ENCODE peak calls at places on chromosomes 11 and 22, in four cellular contexts. T is fibroblast of lung, M is neural progenitor cell, Z is A549. N is an unnamed sample.

GRCh38 chr11:89516496-89516895 is 25.3 kb upstream of the NOX4 start:
- DNase-seq in Z (no peak), M (no peak), T (no peak), N (no peak)

GRCh38 chr11:72338741-72339140 is 94.8 kb upstream of the PHOX2A start:
- DNase-seq in T (peak; percentile 3), M (no peak), Z (no peak), N (no peak)

GRCh38 chr22:19442166-19442565 is 5.3 kb downstream of the C22orf39 start:
- DNase-seq in Z (no peak), M (no peak), T (no peak), N (no peak)

GRCh38 chr11:116792869-116793475 is 1.3 kb upstream of the APOA5 start:
- DNase-seq in M (no peak), Z (no peak), T (no peak), N (no peak)

GRCh38 chr11:35393093-35393492 is 26.3 kb downstream of the SLC1A2 start:
- DNase-seq in Z (no peak), M (peak; percentile 65), T (no peak), N (peak; percentile 29)

GRCh38 chr11:10125522-10126133 is 168.4 kb downstream of the SBF2 start:
- DNase-seq in M (no peak), T (no peak), Z (no peak), N (no peak)

GRCh38 chr11:23688835-23689234 is 808.0 kb upstream of the LUZP2 start:
- DNase-seq in M (no peak), T (peak; percentile 26), Z (no peak), N (no peak)

GRCh38 chr11:353315-353857 is 15.9 kb upstream of the B4GALNT4 start:
- DNase-seq in Z (no peak), M (no peak), T (peak; percentile 86), N (no peak)

GRCh38 chr11:110491577-110492352 is 62.0 kb downstream of the FDX1 start:
- DNase-seq in Z (no peak), T (no peak), M (no peak), N (no peak)

GRCh38 chr11:117058761-117059233 is 39.4 kb downstream of the SIK3 start:
- DNase-seq in M (peak; percentile 54), T (peak; percentile 82), Z (no peak), N (peak; percentile 42)

GRCh38 chr11:86940122-86940777 is 14.9 kb downstream of the FZD4 start:
- DNase-seq in Z (no peak), T (peak; percentile 74), M (no peak), N (no peak)

GRCh38 chr11:29656557-29656956 is 360.3 kb downstream of the KCNA4 start:
- DNase-seq in Z (no peak), T (no peak), M (no peak), N (no peak)

GRCh38 chr11:75635009-75635909 is 33.6 kb downstream of the MAP6 start:
- DNase-seq in T (peak; percentile 72), Z (no peak), M (peak; percentile 14), N (no peak)

GRCh38 chr11:69799582-69799981 is 19.6 kb downstream of the FGF3 start:
- DNase-seq in T (peak; percentile 22), M (peak; percentile 37), Z (peak; percentile 45), N (peak; percentile 66)

GRCh38 chr11:69799097-69799496 is 20.1 kb downstream of the FGF3 start:
- DNase-seq in T (no peak), Z (no peak), M (no peak), N (no peak)

GRCh38 chr11:69796063-69796462 is 20.9 kb upstream of the FGF4 start:
- DNase-seq in T (no peak), M (no peak), Z (no peak), N (no peak)

GRCh38 chr11:69797737-69798528 is 21.3 kb downstream of the FGF3 start:
- DNase-seq in Z (no peak), M (no peak), T (no peak), N (no peak)

DNA sequence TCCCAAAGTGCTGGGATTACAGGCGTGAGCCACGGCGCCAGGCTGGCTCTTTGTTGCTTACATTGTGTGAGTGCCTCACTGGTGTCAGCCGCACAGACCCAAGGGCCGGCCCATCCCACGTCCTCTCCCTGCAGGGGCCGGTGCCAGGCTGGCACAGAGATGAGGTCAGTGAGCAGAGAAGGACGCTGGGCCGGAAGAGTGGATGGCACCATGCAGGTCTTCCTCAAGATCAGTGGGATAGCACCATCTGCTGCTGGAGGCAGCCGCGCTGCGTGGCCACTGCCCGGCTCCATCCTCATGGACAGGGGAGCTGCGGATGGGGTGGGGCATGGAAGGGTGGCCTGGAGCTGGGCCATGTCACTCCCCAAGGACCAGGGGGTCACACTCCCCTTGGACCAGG is 22.0 kb upstream of the FGF4 start:
- DNase-seq in T (no peak), Z (no peak), M (no peak), N (no peak)
- TF ChIP-seq CTCF in T (no peak), Z (no peak), M (peak; percentile 16), N (no peak)

DNA sequence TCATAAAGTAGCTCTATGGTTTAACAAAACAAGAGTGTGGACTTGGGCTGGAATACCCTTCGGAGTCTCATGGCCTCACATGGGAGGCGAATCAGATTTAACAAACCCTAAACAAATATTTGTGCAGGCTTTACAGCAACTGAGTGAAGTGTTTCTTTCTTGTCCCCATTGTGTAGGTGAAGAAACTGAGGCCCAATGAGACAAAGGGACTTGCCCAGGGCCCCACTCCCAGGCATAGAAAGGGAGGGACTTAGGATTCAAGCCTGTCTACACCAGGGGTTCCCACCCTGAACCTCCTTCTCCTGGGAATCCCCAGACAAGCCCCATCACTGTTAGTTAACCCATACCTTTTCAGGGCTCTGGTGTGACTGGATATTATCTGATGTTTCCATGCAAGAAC is 55.1 kb upstream of the CRYBB3 start:
- DNase-seq in M (no peak), Z (no peak), T (no peak), N (no peak)
- H3K4me3 ChIP-seq in M (no peak overlapping the region), Z (no peak overlapping the region), T (no peak overlapping the region), N (no peak overlapping the region)

DNA sequence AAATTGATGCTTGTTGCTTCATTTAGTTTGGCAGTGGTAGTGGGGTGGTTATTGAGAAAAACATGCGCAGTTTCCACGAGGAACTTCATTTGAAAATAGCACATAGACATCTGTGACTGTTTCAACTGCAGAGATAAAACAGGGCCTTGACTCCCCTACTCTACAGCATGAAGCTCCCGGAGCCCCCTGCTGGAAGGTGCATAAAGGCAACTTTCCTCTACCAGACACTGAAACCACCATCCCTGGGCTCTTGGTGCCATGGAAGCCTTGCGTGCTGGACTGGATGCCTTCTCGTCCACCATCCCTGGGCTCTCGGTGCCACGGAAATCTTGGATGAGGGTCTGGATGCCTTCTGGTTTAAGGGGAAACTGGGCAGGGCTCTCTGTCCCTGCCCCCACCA is 195.8 kb downstream of the CSNK2A3 start:
- DNase-seq in M (peak; percentile 73), Z (peak; percentile 41), T (peak; percentile 22), N (peak; percentile 36)
- TF ChIP-seq CTCF in M (peak; percentile 55), Z (peak; percentile 7), T (peak; percentile 59), N (peak; percentile 54)

DNA sequence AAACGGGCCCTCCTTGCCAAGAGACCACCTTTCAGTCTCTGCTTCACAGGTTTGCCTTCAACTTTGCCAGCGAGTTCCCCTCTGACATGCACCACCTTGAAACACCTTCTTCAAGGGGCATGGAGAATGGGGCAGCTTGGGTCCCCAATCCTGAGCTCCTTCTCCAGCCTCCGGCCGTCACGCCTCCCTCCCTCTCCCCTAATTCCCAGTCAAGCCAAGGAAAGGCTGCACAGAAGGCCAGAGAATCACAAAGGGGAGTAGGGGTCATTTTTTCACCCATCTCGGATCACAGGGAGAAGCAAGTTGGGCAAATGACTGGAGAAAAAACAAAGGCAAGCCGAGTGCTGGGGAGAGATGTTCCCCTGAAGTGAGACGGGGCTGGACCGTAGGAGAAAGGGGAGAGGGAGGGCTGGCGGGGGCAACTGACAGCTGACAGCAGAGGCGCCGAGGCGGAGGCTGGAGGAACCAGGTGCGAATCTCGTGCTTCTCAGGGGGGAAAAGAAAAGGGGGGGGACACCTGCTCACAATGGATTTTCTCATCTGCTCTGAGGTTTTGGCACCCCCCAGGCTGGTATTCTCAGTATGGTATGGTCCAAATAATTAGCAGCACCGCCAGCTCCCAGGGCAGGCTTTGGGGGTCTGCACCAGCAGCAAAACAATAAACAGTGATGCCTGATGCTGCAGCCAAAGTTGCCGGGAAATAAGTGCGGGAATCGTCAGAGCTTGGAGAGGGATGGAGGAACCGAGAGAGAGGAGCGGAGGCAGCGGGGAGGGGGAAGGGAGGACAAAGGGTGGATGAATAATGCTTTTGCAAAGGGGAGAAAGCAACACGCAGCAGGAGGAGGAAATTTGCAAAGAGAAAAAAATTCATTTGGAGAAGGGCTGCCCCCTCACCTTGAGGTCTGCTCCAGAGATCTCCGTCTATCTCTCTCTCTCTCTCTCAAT is 649 bp downstream of the YPEL4 start:
- DNase-seq in Z (no peak), M (peak; percentile 73), T (no peak), N (no peak)
- H3K4me3 ChIP-seq in Z (peak overlapping the region; percentile 35), M (peak overlapping the region; percentile 45), T (peak overlapping the region; percentile 25), N (no peak overlapping the region)

DNA sequence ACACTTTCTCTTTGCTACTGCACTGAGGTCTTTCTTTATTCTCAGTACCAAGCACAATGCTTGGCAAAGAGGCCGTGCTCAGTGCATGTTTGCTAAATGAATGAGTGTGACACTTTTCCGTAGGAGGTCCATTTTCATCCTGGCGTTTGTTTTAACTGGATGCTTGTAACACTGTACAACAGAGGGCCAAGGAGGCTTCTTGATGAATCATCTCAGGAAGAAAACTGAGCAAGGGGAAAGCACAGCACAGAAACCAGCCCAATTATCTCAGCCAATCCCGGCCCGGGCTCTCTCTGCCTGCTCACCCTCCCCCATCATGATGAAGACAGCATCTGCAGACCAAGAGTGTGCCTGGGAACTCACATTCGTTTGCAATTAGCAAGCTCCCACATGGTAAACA is 570.3 kb downstream of the OPCML start:
- DNase-seq in M (no peak), T (peak; percentile 30), Z (no peak), N (no peak)
- TF ChIP-seq CTCF in M (no peak), T (no peak), Z (no peak), N (no peak)

GRCh38 chr11:4190098-4190497 is 95.5 kb downstream of the RRM1 start:
- DNase-seq in Z (no peak), M (no peak), T (no peak), N (no peak)
- H3K4me3 ChIP-seq in Z (no peak overlapping the region), M (no peak overlapping the region), T (no peak overlapping the region), N (no peak overlapping the region)

GRCh38 chr11:67371199-67371548 is 2.2 kb downstream of the CLCF1 start:
- DNase-seq in M (no peak), T (no peak), Z (no peak), N (no peak)

GRCh38 chr11:67372993-67373915 is at the start of gene CLCF1:
- DNase-seq in M (peak; percentile 85), T (peak; percentile 79), Z (peak; percentile 86), N (peak; percentile 65)

GRCh38 chr11:67370351-67371076 is 2.9 kb downstream of the CLCF1 start:
- DNase-seq in M (peak; percentile 53), Z (no peak), T (peak; percentile 85), N (no peak)

GRCh38 chr11:67372232-67372992 is 986 bp downstream of the CLCF1 start:
- DNase-seq in T (no peak), Z (no peak), M (peak; percentile 69), N (no peak)

DNA sequence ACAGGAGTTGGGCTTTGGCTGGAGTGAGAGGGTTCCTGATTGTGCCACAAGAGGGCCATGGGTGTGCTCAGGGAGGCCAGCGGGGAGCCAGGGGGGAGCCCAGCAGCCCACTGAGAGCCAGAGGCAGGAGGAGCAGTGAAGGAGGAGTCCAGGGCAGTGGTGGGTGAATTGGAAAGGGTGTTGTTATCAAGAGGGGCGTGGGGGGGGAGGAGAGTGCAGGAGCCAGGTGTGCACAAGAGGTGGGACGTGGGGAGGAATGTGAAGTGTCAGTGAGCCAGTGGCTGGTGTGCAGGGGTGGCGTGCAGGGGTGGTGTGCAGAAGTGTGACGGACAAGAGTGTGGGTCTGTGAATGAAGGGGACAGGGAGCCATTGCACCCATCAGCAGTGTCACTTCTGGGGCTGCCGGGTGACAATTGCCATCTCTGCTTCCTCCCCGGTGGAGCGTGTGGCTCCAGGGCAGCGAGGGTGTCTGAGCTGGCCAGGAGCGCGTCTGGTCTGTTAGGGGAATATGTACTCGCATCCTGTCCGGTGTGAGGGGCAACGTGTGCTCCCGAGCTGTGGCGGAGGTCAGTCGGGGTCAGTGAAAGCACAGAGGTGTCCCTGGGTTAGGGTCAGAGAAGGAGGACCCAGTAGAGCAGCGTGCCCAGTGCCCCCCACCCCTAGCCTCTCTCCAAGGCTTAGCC is 1.7 kb downstream of the CLCF1 start:
- DNase-seq in M (peak; percentile 64), Z (peak; percentile 72), T (peak; percentile 43), N (no peak)
- TF ChIP-seq CTCF in M (peak; percentile 51), Z (peak; percentile 37), T (peak; percentile 55), N (peak; percentile 48)